ENCODE peak calls at places on chromosome 20, in five cellular contexts. One of them, this sample, is unnamed.

GRCh38 chr20:44914924-44915323 is 5.1 kb downstream of the PABPC1L start:
- ATAC-seq in HCT116: no peak
- ATAC-seq in Panc1: no peak
- ATAC-seq in activated naive CD8-positive, alpha-beta T cell treated with anti-CD3 and anti-CD28 coated beads, Interleukin-2, amount 50 U/mL, for 24 hours: peak; percentile 68
- ATAC-seq in SK-N-SH treated with all-trans-retinoic acid at 6 μM for 48 hours: no peak
- ATAC-seq in this sample: no peak

GRCh38 chr20:41004561-41005360 is 23.9 kb upstream of the TOP1 start:
- ATAC-seq in HCT116: no peak
- ATAC-seq in Panc1: no peak
- ATAC-seq in activated naive CD8-positive, alpha-beta T cell treated with anti-CD3 and anti-CD28 coated beads, Interleukin-2, amount 50 U/mL, for 24 hours: no peak
- ATAC-seq in SK-N-SH treated with all-trans-retinoic acid at 6 μM for 48 hours: no peak
- ATAC-seq in this sample: peak; percentile 76

GRCh38 chr20:63277466-63278272 is 5.1 kb downstream of the ARFGAP1 start:
- ATAC-seq in HCT116: no peak
- ATAC-seq in Panc1: no peak
- ATAC-seq in activated naive CD8-positive, alpha-beta T cell treated with anti-CD3 and anti-CD28 coated beads, Interleukin-2, amount 50 U/mL, for 24 hours: no peak
- ATAC-seq in SK-N-SH treated with all-trans-retinoic acid at 6 μM for 48 hours: no peak
- ATAC-seq in this sample: no peak

GRCh38 chr20:34369265-34369664 is 6.2 kb downstream of the ITCH start:
- ATAC-seq in HCT116: peak; percentile 67
- ATAC-seq in Panc1: no peak
- ATAC-seq in activated naive CD8-positive, alpha-beta T cell treated with anti-CD3 and anti-CD28 coated beads, Interleukin-2, amount 50 U/mL, for 24 hours: peak; percentile 60
- ATAC-seq in SK-N-SH treated with all-trans-retinoic acid at 6 μM for 48 hours: no peak
- ATAC-seq in this sample: peak; percentile 34

GRCh38 chr20:49104365-49104648 is 58.2 kb downstream of the CSE1L start:
- ATAC-seq in HCT116: peak; percentile 31
- ATAC-seq in Panc1: no peak
- ATAC-seq in activated naive CD8-positive, alpha-beta T cell treated with anti-CD3 and anti-CD28 coated beads, Interleukin-2, amount 50 U/mL, for 24 hours: no peak
- ATAC-seq in SK-N-SH treated with all-trans-retinoic acid at 6 μM for 48 hours: peak; percentile 16
- ATAC-seq in this sample: peak; percentile 14

GRCh38 chr20:25750765-25751696 is 54.4 kb upstream of the ZNF337 start:
- ATAC-seq in HCT116: peak; percentile 58
- ATAC-seq in Panc1: peak; percentile 95
- ATAC-seq in activated naive CD8-positive, alpha-beta T cell treated with anti-CD3 and anti-CD28 coated beads, Interleukin-2, amount 50 U/mL, for 24 hours: peak; percentile 80
- ATAC-seq in SK-N-SH treated with all-trans-retinoic acid at 6 μM for 48 hours: peak; percentile 92
- ATAC-seq in this sample: peak; percentile 97

GRCh38 chr20:36098364-36098763 is 56.2 kb upstream of the EPB41L1 start:
- ATAC-seq in HCT116: no peak
- ATAC-seq in Panc1: no peak
- ATAC-seq in activated naive CD8-positive, alpha-beta T cell treated with anti-CD3 and anti-CD28 coated beads, Interleukin-2, amount 50 U/mL, for 24 hours: no peak
- ATAC-seq in SK-N-SH treated with all-trans-retinoic acid at 6 μM for 48 hours: peak; percentile 49
- ATAC-seq in this sample: peak; percentile 6

GRCh38 chr20:22977047-22977785 is 57.9 kb upstream of the SSTR4 start:
- ATAC-seq in HCT116: no peak
- ATAC-seq in Panc1: no peak
- ATAC-seq in activated naive CD8-positive, alpha-beta T cell treated with anti-CD3 and anti-CD28 coated beads, Interleukin-2, amount 50 U/mL, for 24 hours: no peak
- ATAC-seq in SK-N-SH treated with all-trans-retinoic acid at 6 μM for 48 hours: no peak
- ATAC-seq in this sample: peak; percentile 52

This sample was measured in esophagus mucosa.